ENCODE peak calls at places on chromosomes 7 and 10, in seven cellular contexts. V is neuronal stem cell, I is fibroblast of lung, N is AG04450, A is spleen, C is GM23248, J is tibial artery. H is an unnamed sample.

GRCh38 chr7:41698726-41699125 is 4.2 kb downstream of the INHBA start:
- DNase-seq in V (no peak), I (peak), N (peak), A (no peak), C (peak), J (no peak), H (no peak)

GRCh38 chr7:128221929-128222403 is 19.1 kb upstream of the LEP start:
- DNase-seq in V (no peak), I (peak), N (no peak), A (no peak), C (peak), J (no peak), H (no peak)

GRCh38 chr7:51318886-51319579 is 2.4 kb upstream of the COBL start:
- DNase-seq in V (no peak), I (no peak), N (no peak), A (no peak), C (no peak), J (no peak), H (no peak)

GRCh38 chr10:124999433-125000365 is 57.8 kb downstream of the ZRANB1 start:
- DNase-seq in V (no peak), I (peak), N (peak), A (peak), C (peak), J (peak), H (no peak)

GRCh38 chr10:33862706-33863105 is 528.2 kb upstream of the NRP1 start:
- DNase-seq in V (no peak), I (no peak), N (no peak), A (no peak), C (no peak), J (no peak), H (no peak)

GRCh38 chr10:44773565-44773964 is 137.6 kb upstream of the TMEM72 start:
- DNase-seq in V (no peak), I (no peak), N (no peak), A (no peak), C (no peak), J (no peak), H (no peak)

GRCh38 chr7:154503962-154504550 is 451.9 kb downstream of the DPP6 start:
- DNase-seq in V (peak), I (peak), N (no peak), A (no peak), C (peak), J (no peak), H (peak)

GRCh38 chr7:89623018-89623672 is 531.1 kb upstream of the STEAP1 start:
- DNase-seq in V (peak), I (peak), N (no peak), A (no peak), C (peak), J (no peak), H (peak)

GRCh38 chr10:8913720-8914119 is 859.2 kb downstream of the GATA3 start:
- DNase-seq in V (no peak), I (peak), N (no peak), A (no peak), C (no peak), J (no peak), H (no peak)

GRCh38 chr10:98246911-98247820 is 20.8 kb downstream of the LOXL4 start:
- DNase-seq in V (no peak), I (peak), N (peak), A (no peak), C (peak), J (no peak), H (no peak)

GRCh38 chr7:19097165-19097885 is 20.1 kb downstream of the TWIST1 start:
- DNase-seq in V (no peak), I (no peak), N (no peak), A (no peak), C (peak), J (no peak), H (no peak)

GRCh38 chr10:12235796-12236195 is 39.8 kb downstream of the CDC123 start:
- DNase-seq in V (no peak), I (peak), N (peak), A (no peak), C (no peak), J (no peak), H (no peak)

GRCh38 chr7:19491821-19492452 is 216.9 kb downstream of the POLR1F start:
- DNase-seq in V (no peak), I (peak), N (peak), A (no peak), C (peak), J (no peak), H (peak)

GRCh38 chr10:4083509-4084003 is 298.5 kb upstream of the KLF6 start:
- DNase-seq in V (no peak), I (peak), N (no peak), A (no peak), C (peak), J (no peak), H (no peak)

GRCh38 chr10:75261813-75262725 is 26.3 kb upstream of the COMTD1 start:
- DNase-seq in V (no peak), I (no peak), N (no peak), A (no peak), C (peak), J (no peak), H (no peak)

GRCh38 chr10:80684217-80684616 is 146.5 kb downstream of the SH2D4B start:
- DNase-seq in V (no peak), I (no peak), N (no peak), A (no peak), C (peak), J (no peak), H (peak)

GRCh38 chr7:144670251-144670650 is 165.6 kb downstream of the TPK1 start:
- DNase-seq in V (no peak), I (no peak), N (no peak), A (no peak), C (peak), J (no peak), H (peak)

GRCh38 chr10:14048930-14049613 is 281.7 kb downstream of the FRMD4A start:
- DNase-seq in V (no peak), I (no peak), N (no peak), A (no peak), C (no peak), J (no peak), H (no peak)

GRCh38 chr10:77163670-77164348 is 473.8 kb downstream of the KCNMA1 start:
- DNase-seq in V (no peak), I (peak), N (peak), A (no peak), C (peak), J (peak), H (no peak)

GRCh38 chr10:14879055-14879800 is 562 bp downstream of the SUV39H2 start:
- DNase-seq in V (no peak), I (peak), N (no peak), A (no peak), C (peak), J (no peak), H (peak)

GRCh38 chr7:15938153-15938552 is 251.7 kb upstream of the MEOX2 start:
- DNase-seq in V (no peak), I (peak), N (no peak), A (no peak), C (no peak), J (no peak), H (no peak)

GRCh38 chr7:151607464-151607867 is 87.8 kb upstream of the RHEB start:
- DNase-seq in V (no peak), I (peak), N (no peak), A (no peak), C (peak), J (no peak), H (no peak)

GRCh38 chr10:110529596-110530011 is 31.9 kb downstream of the DUSP5 start:
- DNase-seq in V (no peak), I (no peak), N (no peak), A (no peak), C (peak), J (no peak), H (no peak)

GRCh38 chr7:99947608-99948007 is 18.2 kb upstream of the GJC3 start:
- DNase-seq in V (no peak), I (no peak), N (no peak), A (no peak), C (no peak), J (no peak), H (no peak)

GRCh38 chr7:99949645-99950228 is 20.3 kb upstream of the GJC3 start:
- DNase-seq in V (no peak), I (peak), N (no peak), A (no peak), C (peak), J (no peak), H (no peak)

GRCh38 chr7:99943641-99944507 is 14.5 kb upstream of the GJC3 start:
- DNase-seq in V (no peak), I (no peak), N (no peak), A (no peak), C (no peak), J (no peak), H (peak)

GRCh38 chr7:99944508-99945070 is 15.2 kb upstream of the GJC3 start:
- DNase-seq in V (no peak), I (no peak), N (no peak), A (no peak), C (no peak), J (no peak), H (no peak)
- H3K27ac ChIP-seq in V (no peak), I (no peak), N (no peak), A (no peak), C (no peak), J (no peak), H (no peak)

DNA sequence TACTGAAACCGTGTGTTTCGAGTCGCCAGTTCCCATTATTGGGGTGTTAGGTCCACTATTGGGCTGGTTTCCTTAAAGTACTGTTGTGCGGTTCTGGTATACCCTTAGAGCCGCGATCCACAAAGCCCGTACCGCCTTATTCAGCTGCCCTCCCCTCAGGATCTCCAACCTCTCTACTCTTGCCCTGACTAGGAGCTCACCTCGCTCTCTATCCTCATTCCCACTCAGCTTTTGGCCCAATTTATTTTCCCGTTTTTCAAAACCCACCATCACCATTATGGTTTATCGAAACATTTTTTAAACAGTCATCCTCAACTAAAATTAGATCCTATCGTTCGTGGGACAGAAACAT is 454 bp upstream of the ETV1 start:
- DNase-seq in V (no peak), I (no peak), N (no peak), A (no peak), C (no peak), J (no peak), H (no peak)
- H3K27ac ChIP-seq in V (peak), I (peak), N (peak), A (peak), C (peak), J (peak), H (peak)

GRCh38 chr10:102926842-102927241 is 8.7 kb downstream of the CNNM2 start:
- DNase-seq in V (no peak), I (no peak), N (no peak), A (no peak), C (no peak), J (no peak), H (no peak)
- H3K27ac ChIP-seq in V (no peak), I (no peak), N (no peak), A (no peak), C (no peak), J (no peak), H (no peak)

GRCh38 chr7:38938589-38938988 is 29.6 kb upstream of the VPS41 start:
- DNase-seq in V (no peak), I (no peak), N (no peak), A (no peak), C (no peak), J (no peak), H (no peak)

GRCh38 chr7:38940774-38941173 is 31.8 kb upstream of the VPS41 start:
- DNase-seq in V (no peak), I (no peak), N (no peak), A (no peak), C (no peak), J (no peak), H (no peak)

DNA sequence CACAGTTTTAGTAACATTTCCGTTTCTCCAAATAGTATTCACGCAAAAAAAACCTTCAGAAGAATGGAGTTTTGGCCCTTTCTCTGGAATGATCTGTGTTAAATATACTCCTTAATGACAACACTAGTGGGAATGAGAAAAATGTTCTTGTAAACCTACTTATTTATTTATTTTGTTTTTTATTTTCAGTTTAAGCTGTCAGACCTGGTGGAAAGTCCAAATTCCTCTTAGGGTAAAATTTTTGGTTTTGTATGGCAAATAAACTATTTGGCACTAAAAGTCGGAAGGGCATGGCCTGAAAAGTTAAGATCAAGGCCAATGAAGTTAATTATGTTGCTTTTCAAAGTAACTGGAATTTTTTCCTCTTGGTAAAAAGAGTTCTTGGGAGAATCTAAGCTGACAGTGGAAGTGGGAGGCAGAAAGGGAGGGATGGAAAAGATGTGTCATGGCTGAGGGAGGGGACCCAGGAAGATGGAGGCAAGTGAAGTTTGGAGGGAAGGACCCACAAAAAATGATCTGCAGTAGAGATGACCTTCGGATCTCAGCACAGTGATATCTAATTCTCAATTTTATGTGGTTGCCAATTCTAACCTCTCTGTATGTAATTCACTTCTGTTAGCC is 33.5 kb upstream of the VPS41 start:
- DNase-seq in V (no peak), I (no peak), N (no peak), A (no peak), C (no peak), J (no peak), H (no peak)
- H3K27ac ChIP-seq in V (no peak), I (no peak), N (no peak), A (no peak), C (no peak), J (peak), H (no peak)

DNA sequence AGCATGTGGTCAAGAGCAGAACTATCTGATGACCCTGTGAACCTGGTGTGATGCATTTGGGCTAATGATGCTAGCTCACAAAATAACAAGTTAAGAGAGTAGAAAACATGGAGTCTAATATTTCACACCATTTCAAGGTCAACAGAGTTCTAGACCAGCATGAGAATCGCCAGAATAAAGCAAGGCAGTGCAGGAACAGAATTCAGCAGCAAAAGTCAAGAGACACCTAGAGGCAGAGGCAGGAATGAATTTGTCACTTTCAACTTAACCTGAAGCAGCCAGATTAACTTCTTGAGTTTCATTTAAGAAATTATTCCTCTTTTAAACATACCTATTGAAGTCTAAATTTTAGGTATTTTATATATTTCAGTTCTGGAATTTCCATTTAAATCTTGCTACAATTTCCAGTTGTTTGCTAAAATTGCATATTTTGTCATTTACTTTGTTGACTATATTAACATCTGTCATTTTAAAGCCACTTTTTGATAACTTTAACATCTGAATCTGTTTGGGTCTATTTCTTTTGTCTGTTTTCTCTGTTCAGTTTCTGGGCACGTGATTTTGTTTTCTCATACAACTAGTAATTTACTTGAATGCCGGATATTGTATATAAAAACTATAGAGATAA is 44.2 kb upstream of the PRSS58 start:
- DNase-seq in V (no peak), I (peak), N (no peak), A (no peak), C (peak), J (no peak), H (peak)
- H3K27ac ChIP-seq in V (no peak), I (no peak), N (no peak), A (no peak), C (no peak), J (no peak), H (no peak)

GRCh38 chr10:103843045-103843444 is 12.3 kb downstream of the SH3PXD2A start:
- DNase-seq in V (no peak), I (no peak), N (no peak), A (peak), C (no peak), J (no peak), H (no peak)
- H3K27ac ChIP-seq in V (no peak), I (no peak), N (no peak), A (peak), C (peak), J (peak), H (no peak)

GRCh38 chr7:149071182-149071635 is 19.3 kb downstream of the ZNF786 start:
- DNase-seq in V (no peak), I (no peak), N (no peak), A (no peak), C (no peak), J (no peak), H (no peak)
- H3K27ac ChIP-seq in V (no peak), I (no peak), N (no peak), A (no peak), C (no peak), J (no peak), H (no peak)

DNA sequence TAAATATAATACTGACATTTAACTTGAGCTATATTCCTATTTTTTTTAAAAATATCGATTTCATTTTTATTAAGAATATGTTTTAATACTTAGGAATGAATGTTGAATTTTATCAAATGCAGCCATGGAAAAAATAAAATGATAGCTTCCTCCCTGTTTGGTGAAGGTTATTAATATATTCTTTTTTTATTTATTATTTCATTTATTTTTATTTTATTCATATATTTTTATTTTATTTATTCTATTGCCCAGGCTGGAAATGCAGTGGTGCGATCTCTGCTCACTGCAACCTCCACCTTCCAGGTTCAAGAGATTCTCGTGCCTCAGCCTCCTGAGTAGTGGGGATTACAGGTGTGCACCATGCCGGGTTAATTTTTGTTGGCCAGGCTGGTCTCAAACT is 160.2 kb downstream of the PKD1L1 start:
- DNase-seq in V (no peak), I (no peak), N (no peak), A (no peak), C (no peak), J (no peak), H (no peak)
- H3K27ac ChIP-seq in V (no peak), I (no peak), N (peak), A (no peak), C (peak), J (peak), H (no peak)